ENCODE peak calls at places on chromosomes 16 and 17, in seven cellular contexts. S, E, Q, G, A, Z and Y are unnamed samples.

GRCh38 chr17:17798010-17798556 is 38.7 kb downstream of the SREBF1 start:
- DNase-seq in S (no peak), E (no peak), Q (no peak), G (no peak), A (no peak), Z (no peak), Y (no peak)

GRCh38 chr17:53722407-53722806 is 100.3 kb upstream of the KIF2B start:
- DNase-seq in S (no peak), E (no peak), Q (no peak), G (no peak), A (no peak), Z (no peak), Y (no peak)

GRCh38 chr16:19001788-19002187 is 18.1 kb downstream of the TMC7 start:
- DNase-seq in S (peak), E (no peak), Q (peak), G (no peak), A (no peak), Z (no peak), Y (no peak)

GRCh38 chr16:69761983-69762842 is at the start of gene WWP2:
- DNase-seq in S (peak), E (peak), Q (peak), G (peak), A (peak), Z (peak), Y (peak)

GRCh38 chr17:49987681-49988441 is 7.2 kb downstream of the DLX3 start:
- DNase-seq in S (no peak), E (no peak), Q (peak), G (no peak), A (no peak), Z (no peak), Y (peak)

GRCh38 chr17:43767053-43767712 is 8.6 kb upstream of the SOST start:
- DNase-seq in S (no peak), E (no peak), Q (no peak), G (no peak), A (no peak), Z (no peak), Y (no peak)

GRCh38 chr17:68383443-68384321 is 73.6 kb downstream of the WIPI1 start:
- DNase-seq in S (peak), E (peak), Q (no peak), G (peak), A (no peak), Z (peak), Y (no peak)

GRCh38 chr17:75589919-75590303 is 2.3 kb downstream of the MYO15B start:
- DNase-seq in S (peak), E (no peak), Q (peak), G (no peak), A (no peak), Z (no peak), Y (no peak)

GRCh38 chr17:38881600-38882191 is 11.8 kb downstream of the LASP1 start:
- DNase-seq in S (peak), E (peak), Q (peak), G (peak), A (no peak), Z (no peak), Y (peak)

GRCh38 chr16:23330161-23330560 is 28.1 kb downstream of the SCNN1B start:
- DNase-seq in S (no peak), E (no peak), Q (no peak), G (no peak), A (no peak), Z (no peak), Y (no peak)

GRCh38 chr16:88940196-88941050 is 36.6 kb downstream of the CBFA2T3 start:
- DNase-seq in S (no peak), E (no peak), Q (peak), G (no peak), A (peak), Z (no peak), Y (no peak)

GRCh38 chr17:43768382-43768781 is 9.8 kb upstream of the SOST start:
- DNase-seq in S (peak), E (no peak), Q (no peak), G (peak), A (no peak), Z (no peak), Y (no peak)